ENCODE peak calls at places on chromosomes 3 and 15, in eight cellular contexts. H, L, U, I, P, W, C and F are unnamed samples.
A peak's percentile ranks its signal among the peaks of the same experiment; 100 is the strongest.

GRCh38 chr15:31752363-31752762 is 278.0 kb upstream of the CHRNA7 start:
- DNase-seq in H (no peak), L (no peak), U (peak; percentile 37), I (no peak), P (no peak), W (no peak), C (no peak), F (no peak)

GRCh38 chr3:149654188-149654601 is 3.6 kb downstream of the WWTR1 start:
- DNase-seq in H (no peak), L (peak; percentile 87), U (no peak), I (no peak), P (no peak), W (no peak), C (peak; percentile 79), F (no peak)

GRCh38 chr3:9782777-9783176 is 9.5 kb downstream of the TADA3 start:
- DNase-seq in H (peak; percentile 21), L (no peak), U (peak; percentile 35), I (no peak), P (no peak), W (no peak), C (no peak), F (no peak)

GRCh38 chr3:126348308-126348920 is 8.8 kb downstream of the KLF15 start:
- DNase-seq in H (no peak), L (no peak), U (peak; percentile 41), I (no peak), P (no peak), W (no peak), C (no peak), F (no peak)

GRCh38 chr15:63764124-63764827 is 69.5 kb downstream of the HERC1 start:
- DNase-seq in H (no peak), L (no peak), U (peak; percentile 87), I (no peak), P (no peak), W (no peak), C (no peak), F (no peak)

GRCh38 chr15:80992436-80992835 is 2.8 kb upstream of the MESD start:
- DNase-seq in H (no peak), L (no peak), U (no peak), I (no peak), P (no peak), W (no peak), C (no peak), F (no peak)

GRCh38 chr3:148614463-148614862 is 83.2 kb upstream of the AGTR1 start:
- DNase-seq in H (no peak), L (no peak), U (no peak), I (no peak), P (no peak), W (no peak), C (no peak), F (no peak)

GRCh38 chr3:3559786-3560185 is 239.4 kb upstream of the LRRN1 start:
- DNase-seq in H (no peak), L (no peak), U (no peak), I (no peak), P (no peak), W (no peak), C (no peak), F (no peak)

GRCh38 chr3:148309390-148310035 is 388.2 kb upstream of the AGTR1 start:
- DNase-seq in H (peak; percentile 9), L (no peak), U (peak; percentile 74), I (no peak), P (peak; percentile 54), W (no peak), C (peak; percentile 66), F (peak; percentile 6)

GRCh38 chr3:182755308-182756106 is 37.8 kb upstream of the ATP11B start:
- DNase-seq in H (no peak), L (peak; percentile 21), U (no peak), I (no peak), P (no peak), W (no peak), C (peak; percentile 39), F (no peak)

GRCh38 chr3:52554026-52554755 is 17.8 kb downstream of the UQCC5 start:
- DNase-seq in H (no peak), L (no peak), U (no peak), I (no peak), P (no peak), W (no peak), C (no peak), F (no peak)

GRCh38 chr3:43913036-43913435 is 222.3 kb downstream of the ABHD5 start:
- DNase-seq in H (no peak), L (no peak), U (no peak), I (no peak), P (no peak), W (no peak), C (no peak), F (no peak)

GRCh38 chr3:132966374-132966773 is 71.8 kb upstream of the TMEM108 start:
- DNase-seq in H (no peak), L (no peak), U (no peak), I (no peak), P (no peak), W (no peak), C (no peak), F (no peak)

GRCh38 chr15:41872166-41872747 is 21.6 kb downstream of the SPTBN5 start:
- DNase-seq in H (no peak), L (no peak), U (no peak), I (no peak), P (no peak), W (no peak), C (no peak), F (no peak)

GRCh38 chr3:23981136-23981535 is 36.0 kb downstream of the NR1D2 start:
- DNase-seq in H (no peak), L (no peak), U (no peak), I (no peak), P (no peak), W (no peak), C (no peak), F (no peak)

GRCh38 chr3:168024537-168024941 is 71.2 kb downstream of the GOLIM4 start:
- DNase-seq in H (peak; percentile 99), L (peak; percentile 90), U (peak; percentile 27), I (no peak), P (peak; percentile 85), W (peak; percentile 59), C (peak; percentile 78), F (no peak)

GRCh38 chr15:68469162-68470048 is 37.4 kb upstream of the ITGA11 start:
- DNase-seq in H (no peak), L (peak; percentile 57), U (no peak), I (no peak), P (no peak), W (no peak), C (no peak), F (no peak)

GRCh38 chr15:52790166-52790708 is at the start of gene ONECUT1:
- DNase-seq in H (peak; percentile 5), L (no peak), U (peak; percentile 68), I (no peak), P (peak; percentile 63), W (no peak), C (peak; percentile 59), F (peak; percentile 61)

GRCh38 chr3:48404440-48405342 is 25.2 kb downstream of the PLXNB1 start:
- DNase-seq in H (no peak), L (no peak), U (no peak), I (no peak), P (no peak), W (no peak), C (no peak), F (no peak)

GRCh38 chr15:88645171-88646087 is 6.6 kb downstream of the ISG20 start:
- DNase-seq in H (no peak), L (no peak), U (no peak), I (no peak), P (no peak), W (no peak), C (no peak), F (no peak)

GRCh38 chr3:44906997-44907396 is 32.6 kb downstream of the TGM4 start:
- DNase-seq in H (no peak), L (no peak), U (no peak), I (no peak), P (no peak), W (no peak), C (no peak), F (no peak)

GRCh38 chr3:178419078-178419477 is 117.2 kb upstream of the KCNMB2 start:
- DNase-seq in H (no peak), L (peak; percentile 25), U (no peak), I (no peak), P (peak; percentile 43), W (no peak), C (peak; percentile 35), F (no peak)

GRCh38 chr15:29268706-29269484 is 727 bp downstream of the NSMCE3 start:
- DNase-seq in H (peak; percentile 17), L (peak; percentile 26), U (peak; percentile 24), I (peak; percentile 29), P (no peak), W (no peak), C (peak; percentile 50), F (no peak)

GRCh38 chr3:61715886-61716527 is 154.6 kb downstream of the PTPRG start:
- DNase-seq in H (no peak), L (no peak), U (no peak), I (no peak), P (no peak), W (no peak), C (no peak), F (no peak)

GRCh38 chr15:78004919-78005634 is 72.4 kb downstream of the TBC1D2B start:
- DNase-seq in H (no peak), L (peak; percentile 85), U (peak; percentile 54), I (no peak), P (peak; percentile 43), W (peak; percentile 61), C (peak; percentile 85), F (no peak)

GRCh38 chr3:70822777-70823176 is 510.3 kb upstream of the MDFIC2 start:
- DNase-seq in H (no peak), L (no peak), U (no peak), I (no peak), P (no peak), W (no peak), C (no peak), F (no peak)

GRCh38 chr3:177525987-177526712 is 328.9 kb upstream of the TBL1XR1 start:
- DNase-seq in H (peak; percentile 78), L (peak; percentile 98), U (no peak), I (no peak), P (no peak), W (no peak), C (peak; percentile 36), F (no peak)

GRCh38 chr3:139759470-139759869 is 81.7 kb upstream of the NMNAT3 start:
- DNase-seq in H (no peak), L (peak; percentile 32), U (no peak), I (no peak), P (no peak), W (no peak), C (no peak), F (no peak)

GRCh38 chr3:36734742-36735141 is 29.6 kb downstream of the DCLK3 start:
- DNase-seq in H (peak; percentile 60), L (no peak), U (no peak), I (no peak), P (no peak), W (no peak), C (no peak), F (no peak)

GRCh38 chr3:27166888-27167287 is 202.3 kb downstream of the NEK10 start:
- DNase-seq in H (peak; percentile 55), L (peak; percentile 98), U (no peak), I (no peak), P (no peak), W (no peak), C (peak; percentile 95), F (no peak)

GRCh38 chr15:43382310-43382709 is 11.4 kb downstream of the TUBGCP4 start:
- DNase-seq in H (no peak), L (no peak), U (no peak), I (no peak), P (no peak), W (no peak), C (no peak), F (no peak)

GRCh38 chr15:29139540-29140459 is 129.8 kb downstream of the NSMCE3 start:
- DNase-seq in H (peak; percentile 6), L (no peak), U (peak; percentile 50), I (peak; percentile 25), P (peak; percentile 63), W (no peak), C (peak; percentile 48), F (peak; percentile 22)

GRCh38 chr15:101652783-101653430 is 726 bp upstream of the TM2D3 start:
- DNase-seq in H (no peak), L (no peak), U (peak; percentile 12), I (no peak), P (no peak), W (no peak), C (peak; percentile 36), F (no peak)

GRCh38 chr3:45807133-45807532 is 10.8 kb upstream of the SLC6A20 start:
- DNase-seq in H (no peak), L (no peak), U (no peak), I (no peak), P (no peak), W (no peak), C (no peak), F (no peak)